ENCODE peak calls at places on chromosomes 4 and X, in eight cellular contexts. F is T1000; C is upper lobe of right lung; H is activated naive CD4-positive, alpha-beta T cell; E is GM20000; U is ACHN; D is SK-N-SH; B is activated T-helper 1 cell treated with anti-CD3 and anti-CD28 coated beads, Interleukin-12 subunit alpha, Interleukin-12 subunit beta, Interleukin-2, Interleukin-4 antibody, amounts not matched to agents 30 ng/mL and 10 ng/mL and 1 ng/mL, durations not matched to agents 14 hours and 24 hours and 36 hours. Q is an unnamed sample.

GRCh38 chrX:16258936-16259335 is 91.7 kb downstream of the MAGEB17 start:
- DNase-seq in F (no peak), C (no peak), H (no peak), E (no peak), U (no peak), D (no peak), B (no peak), Q (no peak)

GRCh38 chr4:173424899-173425805 is 26.2 kb upstream of the SCRG1 start:
- DNase-seq in F (no peak), C (no peak), H (no peak), E (no peak), U (no peak), D (no peak), B (no peak), Q (no peak)

GRCh38 chr4:38230121-38230728 is 270.0 kb downstream of the PTTG2 start:
- DNase-seq in F (no peak), C (no peak), H (no peak), E (no peak), U (no peak), D (no peak), B (no peak), Q (no peak)

GRCh38 chr4:7154351-7154981 is 37.9 kb upstream of the SORCS2 start:
- DNase-seq in F (no peak), C (peak), H (no peak), E (no peak), U (no peak), D (no peak), B (no peak), Q (peak)

GRCh38 chr4:186723207-186724047 is at the start of gene FAT1:
- DNase-seq in F (no peak), C (peak), H (no peak), E (peak), U (peak), D (peak), B (no peak), Q (no peak)

GRCh38 chrX:131841496-131842410 is 181.3 kb upstream of the STK26 start:
- DNase-seq in F (no peak), C (no peak), H (no peak), E (peak), U (peak), D (peak), B (no peak), Q (no peak)

GRCh38 chrX:152072236-152072635 is 66.1 kb downstream of the MAGEA10 start:
- DNase-seq in F (peak), C (no peak), H (no peak), E (no peak), U (peak), D (no peak), B (no peak), Q (no peak)

GRCh38 chr4:75844151-75844662 is 58.0 kb downstream of the PPEF2 start:
- DNase-seq in F (no peak), C (no peak), H (no peak), E (no peak), U (peak), D (no peak), B (no peak), Q (no peak)

GRCh38 chrX:10365532-10366265 is 208.9 kb downstream of the CLCN4 start:
- DNase-seq in F (no peak), C (no peak), H (no peak), E (no peak), U (no peak), D (no peak), B (no peak), Q (no peak)

GRCh38 chrX:72358313-72358712 is 52.6 kb upstream of the CITED1 start:
- DNase-seq in F (no peak), C (no peak), H (no peak), E (no peak), U (peak), D (no peak), B (no peak), Q (no peak)

GRCh38 chrX:133053854-133054565 is 42.9 kb downstream of the USP26 start:
- DNase-seq in F (no peak), C (no peak), H (no peak), E (no peak), U (peak), D (no peak), B (no peak), Q (no peak)

GRCh38 chr4:174320501-174321199 is 36.9 kb downstream of the CEP44 start:
- DNase-seq in F (no peak), C (no peak), H (no peak), E (no peak), U (no peak), D (no peak), B (no peak), Q (no peak)

GRCh38 chr4:77152421-77152820 is 4.6 kb upstream of the CCNG2 start:
- DNase-seq in F (no peak), C (no peak), H (no peak), E (no peak), U (no peak), D (no peak), B (no peak), Q (no peak)

GRCh38 chr4:108881190-108881589 is 118.3 kb upstream of the ETNPPL start:
- DNase-seq in F (no peak), C (no peak), H (no peak), E (no peak), U (no peak), D (no peak), B (no peak), Q (no peak)

GRCh38 chr4:99457270-99457669 is 22.1 kb upstream of the ADH7 start:
- DNase-seq in F (no peak), C (no peak), H (no peak), E (no peak), U (no peak), D (no peak), B (no peak), Q (no peak)

GRCh38 chr4:144174401-144175067 is 34.0 kb upstream of the GYPA start:
- DNase-seq in F (no peak), C (no peak), H (no peak), E (peak), U (peak), D (peak), B (peak), Q (no peak)

GRCh38 chrX:10952619-10953018 is 158.5 kb upstream of the HCCS start:
- DNase-seq in F (no peak), C (no peak), H (no peak), E (no peak), U (no peak), D (no peak), B (no peak), Q (no peak)

GRCh38 chr4:87377816-87378215 is 13.2 kb downstream of the HSD17B11 start:
- DNase-seq in F (no peak), C (no peak), H (no peak), E (no peak), U (no peak), D (no peak), B (no peak), Q (no peak)

GRCh38 chr4:56787380-56787779 is 34.1 kb downstream of the SPINK2 start:
- DNase-seq in F (no peak), C (no peak), H (no peak), E (no peak), U (no peak), D (no peak), B (no peak), Q (no peak)

GRCh38 chrX:13092455-13092941 is 48.1 kb upstream of the FAM9C start:
- DNase-seq in F (no peak), C (peak), H (peak), E (peak), U (no peak), D (no peak), B (peak), Q (no peak)

GRCh38 chrX:49192722-49193328 is 6.7 kb upstream of the PRICKLE3 start:
- DNase-seq in F (no peak), C (no peak), H (no peak), E (peak), U (peak), D (no peak), B (no peak), Q (no peak)

GRCh38 chr4:103306870-103307345 is 108.8 kb upstream of the CENPE start:
- DNase-seq in F (no peak), C (no peak), H (no peak), E (no peak), U (no peak), D (peak), B (no peak), Q (no peak)

GRCh38 chrX:114508836-114509235 is 75.0 kb upstream of the HTR2C start:
- DNase-seq in F (no peak), C (no peak), H (no peak), E (no peak), U (no peak), D (no peak), B (no peak), Q (no peak)

GRCh38 chr4:174218127-174218790 is 65.2 kb downstream of the FBXO8 start:
- DNase-seq in F (no peak), C (no peak), H (no peak), E (no peak), U (no peak), D (peak), B (no peak), Q (peak)

GRCh38 chrX:140664939-140665338 is 44.6 kb upstream of the LINC00632 start:
- DNase-seq in F (no peak), C (no peak), H (no peak), E (no peak), U (peak), D (peak), B (no peak), Q (no peak)

GRCh38 chr4:142043509-142043908 is 407.1 kb downstream of the IL15 start:
- DNase-seq in F (no peak), C (no peak), H (no peak), E (no peak), U (no peak), D (no peak), B (no peak), Q (no peak)

GRCh38 chr4:20487852-20488251 is 212.4 kb upstream of the PACRGL start:
- DNase-seq in F (no peak), C (no peak), H (no peak), E (no peak), U (no peak), D (no peak), B (no peak), Q (no peak)

GRCh38 chrX:107982356-107982755 is at the start of gene TEX13B:
- DNase-seq in F (no peak), C (no peak), H (no peak), E (no peak), U (no peak), D (no peak), B (no peak), Q (no peak)

GRCh38 chrX:22313757-22314156 is 41.0 kb downstream of the CBLL2 start:
- DNase-seq in F (no peak), C (no peak), H (no peak), E (no peak), U (no peak), D (no peak), B (no peak), Q (no peak)

GRCh38 chrX:154380153-154380552 is 1.1 kb downstream of the EMD start:
- DNase-seq in F (no peak), C (peak), H (no peak), E (no peak), U (no peak), D (no peak), B (no peak), Q (no peak)

GRCh38 chr4:169885893-169886292 is 128.1 kb upstream of the HPF1 start:
- DNase-seq in F (no peak), C (no peak), H (no peak), E (no peak), U (no peak), D (no peak), B (no peak), Q (no peak)

GRCh38 chrX:101252634-101253033 is 33.0 kb downstream of the DRP2 start:
- DNase-seq in F (no peak), C (no peak), H (no peak), E (no peak), U (no peak), D (no peak), B (no peak), Q (no peak)

GRCh38 chr4:2141762-2142520 is 82.8 kb downstream of the NAT8L start:
- DNase-seq in F (no peak), C (no peak), H (no peak), E (peak), U (no peak), D (no peak), B (no peak), Q (no peak)

GRCh38 chr4:137677851-137678250 is 145.6 kb upstream of the PCDH18 start:
- DNase-seq in F (no peak), C (no peak), H (no peak), E (no peak), U (no peak), D (no peak), B (no peak), Q (no peak)

GRCh38 chr4:67035501-67035900 is 509.8 kb downstream of the CENPC start:
- DNase-seq in F (peak), C (no peak), H (no peak), E (no peak), U (peak), D (no peak), B (no peak), Q (no peak)

GRCh38 chrX:13763489-13763888 is 28.9 kb downstream of the OFD1 start:
- DNase-seq in F (no peak), C (no peak), H (no peak), E (no peak), U (no peak), D (no peak), B (no peak), Q (no peak)

GRCh38 chrX:72054776-72055495 is 76.8 kb downstream of the RTL5 start:
- DNase-seq in F (no peak), C (no peak), H (no peak), E (no peak), U (no peak), D (no peak), B (no peak), Q (peak)

GRCh38 chr4:4486969-4487368 is 54.9 kb downstream of the STX18 start:
- DNase-seq in F (no peak), C (no peak), H (no peak), E (no peak), U (no peak), D (no peak), B (no peak), Q (no peak)

Q was measured in chondrocyte.